ENCODE peak calls at places on chromosome 14, in eight cellular contexts. U is HT1080, Z is NCI-H226, A is NCI-H345, E is left ventricle myocardium superior, C is cardiac muscle cell, H is astrocyte of the cerebellum, Y is germinal center. N is an unnamed sample.

GRCh38 chr14:89315493-89316456 is 101.3 kb downstream of the FOXN3 start:
- DNase-seq in E (no peak), Y (no peak), A (no peak), Z (no peak), H (no peak), U (no peak), C (no peak), N (no peak)

GRCh38 chr14:21734457-21735074 is 60.9 kb upstream of the OR4E1 start:
- DNase-seq in C (peak), H (peak), E (no peak), Z (peak), Y (peak), U (peak), A (peak), N (peak)

GRCh38 chr14:66088661-66089060 is 397.5 kb upstream of the CCDC196 start:
- DNase-seq in U (no peak), Y (no peak), E (no peak), C (no peak), Z (no peak), A (no peak), H (no peak), N (no peak)

GRCh38 chr14:89773644-89774316 is 180.8 kb downstream of the EFCAB11 start:
- DNase-seq in C (peak), U (peak), A (peak), H (no peak), Z (no peak), E (peak), Y (peak), N (peak)

GRCh38 chr14:46136456-46136855 is 515.1 kb downstream of the RPL10L start:
- DNase-seq in Y (no peak), C (no peak), E (no peak), U (no peak), A (no peak), Z (no peak), H (no peak), N (no peak)

GRCh38 chr14:99361596-99362220 is 89.7 kb upstream of the BCL11B start:
- DNase-seq in Z (no peak), H (no peak), A (no peak), U (no peak), C (no peak), E (no peak), Y (no peak), N (no peak)

GRCh38 chr14:90511252-90511651 is 114.4 kb downstream of the CALM1 start:
- DNase-seq in U (no peak), E (no peak), H (no peak), C (no peak), Y (no peak), Z (no peak), A (no peak), N (no peak)

GRCh38 chr14:54252072-54252730 is 144.6 kb upstream of the CDKN3 start:
- DNase-seq in Y (no peak), U (peak), H (peak), Z (peak), A (no peak), E (no peak), C (no peak), N (no peak)